ENCODE peak calls at places on chromosome 12, in six cellular contexts. B, Z, G, A, Q and S are unnamed samples.

GRCh38 chr12:119988440-119988787 is 622 bp upstream of the BICDL1 start:
- DNase-seq in G (no peak), B (no peak), Q (no peak), A (no peak), Z (no peak), S (no peak)

GRCh38 chr12:57176846-57177245 is 29.4 kb upstream of the LRP1-AS start:
- DNase-seq in B (no peak), Z (no peak), A (no peak), G (no peak), Q (no peak), S (peak)

GRCh38 chr12:131402781-131403396 is 308.0 kb upstream of the SFSWAP start:
- DNase-seq in A (no peak), B (peak), G (no peak), Z (no peak), Q (no peak), S (no peak)

GRCh38 chr12:45235087-45236025 is 19.5 kb downstream of the ANO6 start:
- DNase-seq in B (peak), Q (no peak), G (peak), Z (peak), A (peak), S (no peak)

GRCh38 chr12:11067514-11067913 is 5.4 kb upstream of the TAS2R46 start:
- DNase-seq in A (no peak), B (peak), G (peak), Z (no peak), Q (no peak), S (peak)

GRCh38 chr12:53751336-53752191 is at the start of gene CISTR:
- DNase-seq in A (peak), G (no peak), Q (no peak), B (peak), Z (no peak), S (no peak)

GRCh38 chr12:24948452-24948815 is 467 bp downstream of the BCAT1 start:
- DNase-seq in B (peak), Z (no peak), G (no peak), A (peak), Q (peak), S (peak)

GRCh38 chr12:75883241-75883640 is 148.3 kb downstream of the PHLDA1 start:
- DNase-seq in Q (no peak), Z (no peak), G (no peak), B (no peak), A (no peak), S (no peak)

GRCh38 chr12:27812502-27812901 is 32.5 kb upstream of the MANSC4 start:
- DNase-seq in G (no peak), A (no peak), Q (no peak), Z (no peak), B (no peak), S (no peak)

GRCh38 chr12:57889541-57889989 is 43.0 kb upstream of the CTDSP2 start:
- DNase-seq in Z (no peak), B (peak), A (no peak), G (peak), Q (no peak), S (no peak)

GRCh38 chr12:131383291-131383690 is 327.6 kb upstream of the SFSWAP start:
- DNase-seq in A (no peak), Z (no peak), B (no peak), G (no peak), Q (no peak), S (no peak)

GRCh38 chr12:15852383-15852782 is 29.8 kb upstream of the STRAP start:
- DNase-seq in G (no peak), Z (no peak), A (no peak), B (no peak), Q (no peak), S (no peak)

GRCh38 chr12:14723763-14724162 is 27.4 kb upstream of the GUCY2C start:
- DNase-seq in B (peak), G (peak), Z (peak), A (peak), Q (peak), S (peak)

GRCh38 chr12:97359291-97359690 is 103.3 kb upstream of the RMST start:
- DNase-seq in A (no peak), Z (no peak), G (no peak), B (no peak), Q (no peak), S (no peak)

GRCh38 chr12:92608418-92609091 is 94.2 kb upstream of the PLEKHG7 start:
- DNase-seq in A (peak), B (no peak), Q (no peak), G (no peak), Z (no peak), S (peak)

GRCh38 chr12:45878630-45879255 is 111.6 kb downstream of the SCAF11 start:
- DNase-seq in B (no peak), Z (no peak), A (no peak), G (no peak), Q (no peak), S (peak)

GRCh38 chr12:46089414-46090162 is 99.2 kb upstream of the SCAF11 start:
- DNase-seq in G (no peak), Q (no peak), B (no peak), Z (no peak), A (no peak), S (no peak)

GRCh38 chr12:116313194-116313910 is 35.9 kb upstream of the MED13L start:
- DNase-seq in A (no peak), Z (no peak), G (no peak), B (peak), Q (no peak), S (no peak)

GRCh38 chr12:115963030-115963480 is 314.4 kb downstream of the MED13L start:
- DNase-seq in G (no peak), A (no peak), Z (no peak), Q (no peak), B (no peak), S (no peak)

GRCh38 chr12:62750941-62751843 is 183.8 kb downstream of the PPM1H start:
- DNase-seq in G (no peak), Z (no peak), Q (no peak), A (no peak), B (no peak), S (no peak)

GRCh38 chr12:110744176-110744575 is 1.5 kb upstream of the PPP1CC start:
- DNase-seq in Z (no peak), Q (no peak), B (no peak), G (no peak), A (no peak), S (no peak)

GRCh38 chr12:116539905-116540482 is 19.2 kb upstream of the MAP1LC3B2 start:
- DNase-seq in Q (no peak), G (peak), Z (no peak), A (no peak), B (peak), S (no peak)

GRCh38 chr12:53995311-53996187 is 4.4 kb upstream of the HOXC9 start:
- DNase-seq in B (no peak), A (peak), G (no peak), Q (peak), Z (no peak), S (no peak)

GRCh38 chr12:122757568-122757967 is 4.9 kb downstream of the DENR start:
- DNase-seq in Q (peak), G (no peak), A (no peak), Z (no peak), B (no peak), S (peak)

GRCh38 chr12:128693771-128694170 is 130.0 kb downstream of the SLC15A4 start:
- DNase-seq in G (no peak), A (no peak), B (no peak), Z (no peak), Q (no peak), S (no peak)

GRCh38 chr12:54603173-54603814 is 14.8 kb upstream of the PPP1R1A start:
- DNase-seq in Q (peak), A (peak), B (peak), Z (peak), G (peak), S (peak)

GRCh38 chr12:103858953-103859601 is 18.0 kb upstream of the NT5DC3 start:
- DNase-seq in Q (peak), A (peak), G (peak), B (peak), Z (no peak), S (peak)

GRCh38 chr12:131829351-131829794 is 1.2 kb downstream of the MMP17 start:
- DNase-seq in A (peak), G (no peak), B (peak), Q (no peak), Z (no peak), S (no peak)

GRCh38 chr12:45674181-45674580 is 55.3 kb upstream of the ARID2 start:
- DNase-seq in Z (no peak), G (no peak), B (no peak), A (no peak), Q (no peak), S (no peak)

GRCh38 chr12:108634225-108634795 is 616 bp upstream of the SELPLG start:
- DNase-seq in Q (peak), Z (no peak), A (peak), G (no peak), B (no peak), S (peak)

GRCh38 chr12:100823988-100824387 is 29.4 kb downstream of the ANO4 start:
- DNase-seq in B (no peak), A (no peak), Q (no peak), Z (no peak), G (no peak), S (no peak)

DNA sequence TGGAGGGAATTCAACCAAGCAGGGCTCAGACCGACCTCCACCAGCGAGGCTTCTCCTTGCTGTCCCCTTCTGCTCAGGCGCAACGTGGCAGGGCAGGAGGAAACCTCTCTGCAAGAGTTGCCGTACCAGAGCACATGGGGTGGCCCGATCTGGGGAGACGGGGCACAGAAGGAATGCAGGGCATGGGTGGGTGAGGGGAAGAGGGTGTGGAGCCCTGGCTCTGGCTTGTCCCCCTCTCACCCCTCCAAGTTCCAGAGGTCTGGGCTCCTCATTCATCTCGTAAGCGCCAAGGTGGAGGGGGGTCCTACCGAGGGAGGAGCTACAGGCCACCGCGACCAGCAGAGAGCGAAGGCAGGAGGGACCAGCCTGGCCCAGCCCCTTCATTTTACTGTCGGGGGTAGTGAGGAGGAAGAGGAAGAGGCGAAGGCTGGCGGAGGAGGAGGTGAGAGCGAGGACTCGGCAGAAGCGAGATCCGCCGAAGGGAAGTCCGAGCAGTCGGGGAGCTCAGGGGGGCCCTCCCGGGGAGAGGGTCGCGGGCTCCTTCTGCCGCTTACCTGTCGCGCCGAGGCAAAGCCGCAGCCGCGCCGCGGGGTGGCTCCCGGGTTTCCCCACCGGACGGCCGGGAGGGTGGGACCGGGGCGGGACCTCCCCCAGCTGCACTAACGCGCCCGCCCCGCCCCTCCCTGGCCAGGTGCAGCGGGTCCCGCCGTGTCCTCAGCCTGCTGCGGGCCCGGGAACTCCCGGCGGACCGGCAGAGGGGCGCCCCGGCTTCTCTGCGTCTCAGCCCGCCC is at the start of gene GALNT6:
- DNase-seq in G (no peak), Z (no peak), A (peak), Q (peak), B (no peak), S (peak)
- TF ChIP-seq POLR2A in G (no peak), Z (no peak), A (peak), Q (no peak), B (no peak), S (peak)

DNA sequence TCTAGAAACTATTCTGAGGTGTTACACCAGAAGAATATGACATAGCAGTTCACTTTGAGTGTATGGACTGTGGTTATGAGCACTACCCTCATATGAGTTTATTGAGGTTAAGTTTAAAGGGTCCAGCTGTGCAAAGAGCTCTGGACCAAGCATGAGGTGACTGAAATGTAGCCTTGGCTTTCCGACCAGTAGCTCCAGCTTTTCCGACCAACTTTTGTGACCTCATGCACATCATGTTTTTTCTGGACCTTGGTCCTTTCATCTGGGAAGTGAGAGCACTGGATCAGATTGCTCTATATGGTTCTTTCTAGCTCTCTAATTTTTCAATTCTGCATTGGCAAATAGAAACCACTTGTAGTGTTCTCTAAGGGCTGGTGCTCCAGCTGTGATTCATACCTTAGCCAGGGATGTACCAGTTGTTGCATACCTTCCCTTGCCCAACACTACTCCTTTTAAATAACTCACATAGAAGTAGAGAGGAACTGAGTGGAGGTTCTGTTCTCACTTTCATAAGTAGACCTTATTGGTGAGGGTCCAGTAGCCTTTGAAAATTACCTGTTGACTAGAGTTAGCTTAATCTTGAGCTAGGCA is 16.6 kb downstream of the IGF1 start:
- DNase-seq in Q (no peak), A (no peak), B (no peak), Z (no peak), G (no peak), S (no peak)
- TF ChIP-seq POLR2A in Q (no peak), A (no peak), B (no peak), Z (no peak), G (no peak), S (no peak)

GRCh38 chr12:6279256-6279628 is 31.2 kb upstream of the PLEKHG6 start:
- DNase-seq in B (no peak), Z (no peak), A (no peak), Q (no peak), G (no peak), S (no peak)

GRCh38 chr12:6278439-6279255 is 31.8 kb upstream of the PLEKHG6 start:
- DNase-seq in Q (peak), Z (peak), A (peak), B (peak), G (peak), S (peak)

GRCh38 chr12:6276936-6277615 is 33.4 kb upstream of the PLEKHG6 start:
- DNase-seq in Q (no peak), A (no peak), G (no peak), Z (no peak), B (no peak), S (no peak)

GRCh38 chr12:6279631-6280030 is 30.9 kb upstream of the PLEKHG6 start:
- DNase-seq in Q (no peak), B (no peak), G (no peak), Z (no peak), A (no peak), S (no peak)

DNA sequence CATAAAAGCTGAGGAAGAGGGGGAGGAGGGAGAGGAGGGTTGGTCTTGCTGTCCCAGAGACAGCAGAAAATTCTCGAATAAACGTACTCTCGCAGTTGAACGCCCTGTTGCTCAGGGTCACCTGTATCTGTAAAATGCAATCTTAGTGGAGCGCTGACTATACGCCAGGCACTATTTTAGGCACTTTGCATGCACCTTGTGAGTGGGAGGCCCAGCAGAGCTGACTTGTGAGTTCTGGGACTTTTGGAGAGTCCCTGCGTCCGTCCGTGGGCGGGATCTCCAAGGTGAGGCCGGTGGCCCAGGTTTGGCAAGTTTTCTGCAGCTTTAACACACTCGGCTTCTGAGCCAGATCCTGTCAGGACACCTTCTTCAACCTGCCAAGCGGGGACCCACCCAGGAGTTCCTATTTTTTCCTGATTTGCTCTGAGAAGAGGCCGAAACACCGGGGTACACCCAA is 32.5 kb upstream of the PLEKHG6 start:
- DNase-seq in A (no peak), Z (peak), Q (no peak), B (no peak), G (peak), S (no peak)
- TF ChIP-seq POLR2A in A (no peak), Z (no peak), Q (no peak), B (no peak), G (no peak), S (no peak)

DNA sequence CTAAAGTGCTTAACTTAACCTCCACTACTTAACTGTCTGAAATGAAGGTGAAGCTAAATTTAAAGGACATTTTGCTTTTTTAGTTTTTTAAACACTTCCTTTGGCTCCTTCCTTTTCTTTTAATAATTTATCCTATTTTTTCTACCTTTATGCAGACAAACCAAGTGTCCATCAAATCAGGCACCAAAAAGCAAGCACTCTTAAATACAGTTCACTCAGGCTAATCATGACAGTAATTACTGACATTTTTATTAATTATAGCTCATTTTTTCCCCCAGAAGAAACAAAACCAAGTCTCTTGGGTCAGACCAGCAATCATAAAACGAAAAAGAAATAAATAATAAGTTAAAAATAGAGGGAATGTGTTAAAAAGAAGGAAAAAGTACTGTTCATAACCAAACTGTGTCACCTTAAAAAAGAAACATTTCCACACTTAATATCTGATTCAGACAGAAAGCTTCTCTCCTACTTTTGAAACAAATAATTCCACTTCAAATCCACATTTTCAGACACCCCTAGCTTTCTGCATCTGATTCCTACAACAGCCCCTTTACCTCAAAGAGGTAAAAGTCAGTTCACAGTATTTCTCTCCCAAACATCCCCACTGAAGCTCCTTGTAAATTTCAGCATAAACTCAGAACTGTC is 5.5 kb upstream of the CCND2 start:
- DNase-seq in Q (no peak), Z (no peak), G (no peak), A (no peak), B (no peak), S (no peak)
- TF ChIP-seq POLR2A in Q (no peak), Z (no peak), G (no peak), A (no peak), B (no peak), S (no peak)

DNA sequence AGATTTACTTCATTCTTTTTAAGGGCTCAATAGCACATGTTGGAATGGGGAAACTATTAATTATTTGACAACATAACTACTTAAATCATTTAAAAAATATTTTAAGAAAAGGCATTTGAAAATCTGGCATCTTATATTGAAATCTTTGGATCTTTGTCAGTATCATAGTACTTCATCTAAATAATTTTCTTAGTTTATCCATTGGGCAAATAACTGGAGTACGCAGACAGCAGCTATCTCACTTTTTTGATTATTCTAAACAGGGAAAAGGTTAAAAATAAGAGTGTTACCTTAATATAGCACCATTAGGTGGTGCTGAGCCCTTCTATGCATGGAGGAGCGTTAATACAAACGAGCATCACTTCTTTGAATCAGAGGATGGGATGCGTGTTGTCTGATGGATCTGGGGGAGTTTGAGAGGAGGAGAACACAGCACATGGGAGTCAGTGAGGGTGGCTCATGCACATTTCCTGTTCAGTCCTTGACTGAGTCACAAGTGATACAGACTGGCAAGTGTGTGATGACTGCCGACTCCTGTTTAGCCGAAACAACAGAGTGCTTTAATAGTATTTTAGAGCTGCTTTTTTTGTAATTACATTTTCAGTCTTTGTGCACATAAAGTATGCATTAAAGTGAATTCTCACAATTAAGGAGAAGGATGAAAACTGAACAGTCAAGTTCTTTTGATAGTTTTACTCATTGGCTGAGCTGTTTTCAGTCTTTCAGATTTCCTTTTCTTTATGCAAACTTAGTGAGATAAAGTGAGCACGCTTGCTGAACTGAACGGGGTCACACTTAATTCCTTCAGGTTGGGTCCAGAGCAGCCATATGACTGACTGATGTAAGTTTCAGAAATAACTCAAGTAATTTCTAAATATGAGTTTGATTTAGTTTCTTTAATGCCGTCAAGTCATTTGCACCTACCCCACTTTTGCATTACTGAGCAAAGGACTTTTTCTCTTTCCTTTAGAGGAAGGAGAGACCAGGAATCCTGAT is 92.7 kb downstream of the DIP2B start:
- DNase-seq in B (no peak), G (peak), Q (no peak), A (peak), Z (no peak), S (no peak)
- TF ChIP-seq POLR2A in B (no peak), G (no peak), Q (no peak), A (no peak), Z (no peak), S (no peak)